ENCODE peak calls at places on chromosomes 13 and 19, in five cellular contexts. X is psoas muscle, K is stomach, M is lower leg skin, L is fibroblast of pulmonary artery. P is an unnamed sample.

GRCh38 chr13:26819067-26819466 is 58.5 kb upstream of the GPR12 start:
- DNase-seq in M (no peak), L (no peak), K (no peak), X (no peak), P (no peak)

GRCh38 chr19:24051516-24051915 is 35.5 kb upstream of the ZNF254 start:
- DNase-seq in K (no peak), M (no peak), X (no peak), L (no peak), P (no peak)

GRCh38 chr19:48469056-48469881 is at the start of gene CYTH2:
- DNase-seq in X (peak; percentile 100), K (peak; percentile 100), M (peak; percentile 100), L (peak; percentile 100), P (peak; percentile 100)

GRCh38 chr13:46995874-46996273 is 99.0 kb upstream of the HTR2A start:
- DNase-seq in M (no peak), K (no peak), L (no peak), X (no peak), P (no peak)

GRCh38 chr19:23774156-23774971 is 15.7 kb upstream of the ZNF681 start:
- DNase-seq in M (peak; percentile 25), L (peak; percentile 3), X (no peak), K (no peak), P (no peak)

GRCh38 chr13:86559915-86560314 is 760.7 kb upstream of the SLITRK6 start:
- DNase-seq in M (no peak), X (no peak), L (no peak), K (no peak), P (no peak)

GRCh38 chr13:32669030-32669646 is 82.9 kb downstream of the PDS5B start:
- DNase-seq in X (no peak), K (no peak), L (peak; percentile 76), M (no peak), P (no peak)

GRCh38 chr13:101231751-101232428 is 184.4 kb downstream of the NALCN start:
- DNase-seq in X (no peak), L (no peak), M (no peak), K (no peak), P (no peak)

GRCh38 chr19:44943801-44944249 is 1.8 kb downstream of the APOC4 start:
- DNase-seq in L (no peak), K (peak; percentile 31), M (peak; percentile 37), X (peak; percentile 68), P (peak; percentile 5)

GRCh38 chr13:99658266-99658991 is 157.2 kb downstream of the TM9SF2 start:
- DNase-seq in X (peak; percentile 59), M (peak; percentile 19), L (peak; percentile 65), K (peak; percentile 65), P (peak; percentile 52)

GRCh38 chr19:43470288-43470687 is 4.9 kb upstream of the LYPD3 start:
- DNase-seq in X (no peak), L (no peak), K (no peak), M (no peak), P (no peak)

GRCh38 chr19:12484011-12484370 is 625 bp downstream of the ZNF709 start:
- DNase-seq in X (no peak), L (peak; percentile 9), M (no peak), K (no peak), P (no peak)

GRCh38 chr19:584240-585001 is 5.3 kb upstream of the HCN2 start:
- DNase-seq in M (no peak), K (peak; percentile 56), X (peak; percentile 82), L (peak; percentile 47), P (peak; percentile 14)

GRCh38 chr13:98254541-98254940 is 77.5 kb upstream of the RNF113B start:
- DNase-seq in M (no peak), K (no peak), L (no peak), X (no peak), P (no peak)

GRCh38 chr19:5627395-5627904 is 4.6 kb downstream of the SAFB start:
- DNase-seq in M (peak; percentile 66), K (peak; percentile 39), L (no peak), X (peak; percentile 79), P (no peak)

GRCh38 chr13:45851171-45851889 is at the start of gene SIAH3:
- DNase-seq in K (no peak), L (peak; percentile 18), M (no peak), X (no peak), P (no peak)

GRCh38 chr13:33194820-33195692 is 90.5 kb downstream of the STARD13 start:
- DNase-seq in L (peak; percentile 96), X (no peak), K (peak; percentile 30), M (no peak), P (no peak)

GRCh38 chr19:30997222-30997621 is 352.0 kb downstream of the TSHZ3 start:
- DNase-seq in L (no peak), X (no peak), M (no peak), K (no peak), P (no peak)

GRCh38 chr13:32206097-32206740 is 108.9 kb downstream of the ZAR1L start:
- DNase-seq in M (no peak), L (peak; percentile 3), K (no peak), X (no peak), P (no peak)

GRCh38 chr13:95231393-95231792 is 69.9 kb downstream of the ABCC4 start:
- DNase-seq in M (no peak), K (no peak), X (no peak), L (no peak), P (no peak)

GRCh38 chr19:686589-687297 is 8.5 kb downstream of the PRSS57 start:
- DNase-seq in L (no peak), M (no peak), K (no peak), X (no peak), P (no peak)

GRCh38 chr19:7304200-7304599 is 10.0 kb upstream of the INSR start:
- DNase-seq in K (no peak), M (no peak), X (no peak), L (no peak), P (no peak)

GRCh38 chr13:26946675-26947342 is 186.2 kb upstream of the GPR12 start:
- DNase-seq in X (no peak), L (peak; percentile 83), M (no peak), K (no peak), P (no peak)

GRCh38 chr13:73040968-73041580 is 17.7 kb upstream of the KLF5 start:
- DNase-seq in L (no peak), X (no peak), M (no peak), K (no peak), P (no peak)

GRCh38 chr19:40090256-40091204 is at the start of gene ZNF780A:
- DNase-seq in X (peak; percentile 87), K (peak; percentile 76), L (peak; percentile 65), M (peak; percentile 50), P (peak; percentile 77)

GRCh38 chr13:59914556-59914955 is 249.2 kb downstream of the DIAPH3 start:
- DNase-seq in X (no peak), M (no peak), L (peak; percentile 41), K (no peak), P (no peak)

GRCh38 chr19:8393871-8394250 is 3.7 kb downstream of the RAB11B start:
- DNase-seq in K (no peak), X (peak; percentile 58), M (no peak), L (no peak), P (peak; percentile 55)

GRCh38 chr19:4374451-4375163 is 25.7 kb downstream of the SH3GL1 start:
- DNase-seq in L (peak; percentile 84), K (peak; percentile 73), X (peak; percentile 95), M (peak; percentile 77), P (peak; percentile 74)

GRCh38 chr19:41987141-41987860 is 6.7 kb downstream of the ATP1A3 start:
- DNase-seq in M (no peak), X (no peak), L (no peak), K (no peak), P (no peak)

GRCh38 chr13:79405831-79406596 is at the start of gene RBM26:
- DNase-seq in M (peak; percentile 93), L (peak; percentile 97), X (peak; percentile 97), K (peak; percentile 94), P (peak; percentile 92)

GRCh38 chr19:10471909-10472308 is 31.2 kb downstream of the KEAP1 start:
- DNase-seq in M (no peak), L (peak; percentile 64), X (no peak), K (no peak), P (no peak)

GRCh38 chr13:73366241-73366640 is 307.4 kb downstream of the KLF5 start:
- DNase-seq in L (no peak), K (no peak), X (no peak), M (no peak), P (no peak)

GRCh38 chr19:10820173-10820572 is 15.8 kb downstream of the TMED1 start:
- DNase-seq in K (no peak), X (peak; percentile 29), M (no peak), L (no peak), P (no peak)

GRCh38 chr19:55451522-55452380 is 8.7 kb upstream of the SHISA7 start:
- DNase-seq in X (no peak), M (no peak), K (no peak), L (no peak), P (no peak)
- H3K4me3 ChIP-seq in X (no peak overlapping the region), M (no peak overlapping the region), K (peak overlapping the region; percentile 35), L (no peak overlapping the region), P (peak overlapping the region; percentile 14)

DNA sequence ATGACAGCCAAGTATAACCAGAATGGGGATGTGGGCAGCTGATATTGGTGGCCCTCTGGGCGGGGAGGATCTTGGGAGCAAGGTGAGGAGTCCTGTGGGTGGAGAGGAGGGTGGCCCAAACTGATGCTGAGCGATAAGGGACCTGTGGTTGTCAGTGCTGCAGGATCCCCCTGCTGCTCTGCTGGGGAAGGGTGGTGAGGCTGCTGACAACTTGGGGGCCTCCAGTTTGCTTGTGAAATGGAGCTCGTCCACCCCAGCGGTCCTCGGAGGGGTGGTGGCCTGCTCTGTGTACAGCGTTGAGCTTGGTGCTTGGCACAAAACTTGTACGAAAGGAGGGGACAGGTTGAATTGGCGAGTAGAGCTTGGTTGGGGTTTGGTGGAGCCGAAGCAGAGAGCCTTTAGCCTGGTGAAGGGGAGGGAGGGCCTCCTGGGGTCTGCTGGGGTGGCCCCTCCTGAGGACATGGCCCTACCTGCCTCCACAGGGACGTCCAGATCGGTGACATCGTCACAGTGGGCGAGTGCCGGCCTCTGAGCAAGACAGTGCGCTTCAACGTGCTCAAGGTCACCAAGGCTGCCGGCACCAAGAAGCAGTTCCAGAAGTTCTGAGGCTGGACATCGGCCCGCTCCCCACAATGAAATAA is 2.9 kb downstream of the RPS11 start:
- DNase-seq in M (no peak), K (no peak), L (no peak), X (no peak), P (no peak)
- H3K4me3 ChIP-seq in M (no peak overlapping the region), K (peak overlapping the region; percentile 76), L (no peak overlapping the region), X (peak overlapping the region; percentile 99), P (no peak overlapping the region)

DNA sequence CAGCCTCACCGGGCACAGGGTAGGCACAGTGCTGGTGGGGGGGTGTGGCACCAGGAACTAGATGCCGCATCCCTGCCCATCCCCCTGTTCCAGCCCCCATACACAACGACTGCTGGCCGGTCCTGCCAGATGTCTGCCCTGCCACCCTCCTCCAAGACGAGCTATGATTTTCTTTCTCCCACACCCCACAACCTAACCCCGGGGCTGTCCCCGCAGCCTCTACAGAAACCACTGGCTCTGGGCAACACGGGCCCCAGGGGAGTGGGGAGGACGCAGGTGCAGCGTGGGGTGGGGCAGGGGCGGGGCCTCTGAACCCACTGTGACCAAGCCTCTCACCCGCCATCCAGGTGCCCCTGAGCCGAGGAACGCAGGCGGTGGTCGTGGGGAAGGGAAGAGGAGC is 15.5 kb downstream of the PGLS start:
- DNase-seq in M (no peak), X (no peak), L (no peak), K (no peak), P (no peak)
- H3K4me3 ChIP-seq in M (no peak overlapping the region), X (no peak overlapping the region), L (no peak overlapping the region), K (no peak overlapping the region), P (no peak overlapping the region)

GRCh38 chr19:52492991-52493470 is 34.4 kb upstream of the ZNF808 start:
- DNase-seq in X (no peak), M (no peak), L (no peak), K (no peak), P (peak; percentile 64)

GRCh38 chr19:52494518-52494917 is 33.0 kb upstream of the ZNF808 start:
- DNase-seq in M (no peak), L (no peak), X (no peak), K (no peak), P (no peak)

GRCh38 chr19:52492201-52492960 is 35.1 kb upstream of the ZNF808 start:
- DNase-seq in X (no peak), K (no peak), L (no peak), M (no peak), P (peak; percentile 46)
- H3K4me3 ChIP-seq in X (peak overlapping the region; percentile 28), K (peak overlapping the region; percentile 13), L (no peak overlapping the region), M (no peak overlapping the region), P (no peak overlapping the region)